ENCODE peak calls at places on chromosome 16, in seven cellular contexts. F, S, E, X, J, R and A are unnamed samples.

GRCh38 chr16:12988071-12988470 is 86.7 kb downstream of the SHISA9 start:
- DNase-seq in R (no peak), E (no peak), S (no peak), X (no peak), J (no peak), F (no peak), A (no peak)

GRCh38 chr16:79656537-79657115 is 56.1 kb upstream of the MAF start:
- DNase-seq in S (no peak), R (no peak), J (no peak), E (no peak), X (no peak), F (no peak), A (no peak)

GRCh38 chr16:50696575-50697420 is 3.4 kb downstream of the NOD2 start:
- DNase-seq in S (no peak), F (peak; percentile 79), E (peak; percentile 75), R (no peak), J (peak; percentile 87), X (peak; percentile 97), A (no peak)

GRCh38 chr16:28845173-28846079 is 722 bp downstream of the TUFM start:
- DNase-seq in F (no peak), E (no peak), J (no peak), X (peak; percentile 70), S (no peak), R (peak; percentile 24), A (no peak)

GRCh38 chr16:47310792-47311211 is 150.1 kb downstream of the ITFG1 start:
- DNase-seq in F (no peak), S (no peak), X (no peak), R (no peak), J (no peak), E (no peak), A (no peak)

GRCh38 chr16:77584205-77584859 is 138.0 kb upstream of the NUDT7 start:
- DNase-seq in F (peak; percentile 50), J (peak; percentile 36), R (peak; percentile 53), E (no peak), S (peak; percentile 21), X (peak; percentile 77), A (peak; percentile 45)

GRCh38 chr16:46706642-46707041 is 17.2 kb downstream of the ORC6 start:
- DNase-seq in S (no peak), R (no peak), F (no peak), J (no peak), X (no peak), E (no peak), A (no peak)

GRCh38 chr16:11743308-11744074 is 834 bp upstream of the TXNDC11 start:
- DNase-seq in X (peak; percentile 85), J (peak; percentile 37), S (no peak), E (no peak), R (no peak), F (no peak), A (peak; percentile 4)

GRCh38 chr16:6573577-6573976 is 759.1 kb upstream of the RBFOX1 start:
- DNase-seq in R (no peak), S (no peak), F (no peak), E (peak; percentile 11), J (peak; percentile 40), X (no peak), A (peak; percentile 69)

GRCh38 chr16:19284207-19284606 is 1.3 kb upstream of the CLEC19A start:
- DNase-seq in E (no peak), X (peak; percentile 96), J (no peak), R (no peak), S (no peak), F (peak; percentile 73), A (no peak)

GRCh38 chr16:60491258-60491657 is 1545.0 kb downstream of the CDH8 start:
- DNase-seq in R (no peak), E (no peak), S (no peak), F (no peak), X (no peak), J (no peak), A (no peak)

GRCh38 chr16:12398029-12398735 is 405.5 kb downstream of the CPPED1 start:
- DNase-seq in R (no peak), J (no peak), S (no peak), F (no peak), E (no peak), X (no peak), A (no peak)

GRCh38 chr16:4091638-4092037 is 24.6 kb downstream of the ADCY9 start:
- DNase-seq in E (no peak), J (no peak), S (no peak), R (no peak), X (no peak), F (no peak), A (no peak)

GRCh38 chr16:70018254-70018653 is 67.1 kb downstream of the CLEC18A start:
- DNase-seq in S (no peak), E (no peak), J (no peak), F (no peak), R (peak; percentile 25), X (peak; percentile 6), A (no peak)

GRCh38 chr16:55367796-55368195 is 43.8 kb downstream of the IRX6 start:
- DNase-seq in E (no peak), S (no peak), F (peak; percentile 28), J (no peak), R (no peak), X (peak; percentile 16), A (no peak)

GRCh38 chr16:1789643-1790045 is 3.9 kb downstream of the IGFALS start:
- DNase-seq in E (peak; percentile 13), R (no peak), S (no peak), X (no peak), J (no peak), F (no peak), A (no peak)

GRCh38 chr16:17062676-17063075 is 408.1 kb downstream of the XYLT1 start:
- DNase-seq in J (no peak), F (no peak), E (no peak), S (no peak), X (no peak), R (no peak), A (no peak)

GRCh38 chr16:86680661-86681439 is 102.5 kb downstream of the FOXL1 start:
- DNase-seq in R (no peak), X (no peak), E (no peak), J (no peak), S (no peak), F (no peak), A (no peak)

GRCh38 chr16:65409505-65409904 is 287.6 kb upstream of the CDH11 start:
- DNase-seq in F (peak; percentile 11), R (no peak), S (no peak), X (peak; percentile 41), E (no peak), J (no peak), A (no peak)

GRCh38 chr16:27430923-27431484 is 29.0 kb downstream of the IL21R start:
- DNase-seq in X (no peak), J (no peak), S (no peak), R (no peak), E (no peak), F (no peak), A (peak; percentile 19)

GRCh38 chr16:73043828-73044493 is 4.0 kb downstream of the ZFHX3 start:
- DNase-seq in E (no peak), S (no peak), F (no peak), R (no peak), J (no peak), X (no peak), A (no peak)
- TF ChIP-seq CTCF in E (no peak), S (no peak), F (no peak), R (no peak), J (no peak), X (no peak), A (no peak)

DNA sequence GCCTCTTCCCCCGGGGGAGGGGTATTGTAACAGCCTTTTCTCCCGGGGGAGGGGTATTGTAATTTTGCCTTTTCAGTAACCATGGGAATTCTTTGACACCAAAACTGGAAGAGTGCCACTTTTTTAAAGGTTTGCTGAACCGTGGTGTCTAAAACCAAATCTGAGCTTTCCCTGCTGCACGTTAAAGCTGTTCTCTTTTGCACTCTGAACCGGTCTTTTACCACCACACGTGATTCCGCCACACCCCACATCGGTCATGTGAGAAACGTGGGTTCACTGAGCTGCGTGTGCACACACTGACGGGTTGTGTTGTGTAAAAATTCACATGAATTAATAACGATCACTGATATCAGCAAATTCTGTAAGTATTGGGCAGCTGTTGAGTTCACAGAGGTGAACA is 9.2 kb upstream of the ACSF3 start:
- DNase-seq in E (no peak), S (no peak), X (no peak), F (no peak), R (no peak), J (no peak), A (no peak)
- TF ChIP-seq CTCF in E (no peak), S (no peak), X (no peak), F (no peak), R (no peak), J (no peak), A (no peak)

GRCh38 chr16:53356478-53357207 is 77.6 kb upstream of the RBL2 start:
- DNase-seq in R (peak; percentile 33), J (no peak), X (no peak), S (no peak), F (no peak), E (no peak), A (peak; percentile 19)
- TF ChIP-seq CTCF in R (no peak), J (no peak), X (no peak), S (no peak), F (no peak), E (no peak), A (no peak)

DNA sequence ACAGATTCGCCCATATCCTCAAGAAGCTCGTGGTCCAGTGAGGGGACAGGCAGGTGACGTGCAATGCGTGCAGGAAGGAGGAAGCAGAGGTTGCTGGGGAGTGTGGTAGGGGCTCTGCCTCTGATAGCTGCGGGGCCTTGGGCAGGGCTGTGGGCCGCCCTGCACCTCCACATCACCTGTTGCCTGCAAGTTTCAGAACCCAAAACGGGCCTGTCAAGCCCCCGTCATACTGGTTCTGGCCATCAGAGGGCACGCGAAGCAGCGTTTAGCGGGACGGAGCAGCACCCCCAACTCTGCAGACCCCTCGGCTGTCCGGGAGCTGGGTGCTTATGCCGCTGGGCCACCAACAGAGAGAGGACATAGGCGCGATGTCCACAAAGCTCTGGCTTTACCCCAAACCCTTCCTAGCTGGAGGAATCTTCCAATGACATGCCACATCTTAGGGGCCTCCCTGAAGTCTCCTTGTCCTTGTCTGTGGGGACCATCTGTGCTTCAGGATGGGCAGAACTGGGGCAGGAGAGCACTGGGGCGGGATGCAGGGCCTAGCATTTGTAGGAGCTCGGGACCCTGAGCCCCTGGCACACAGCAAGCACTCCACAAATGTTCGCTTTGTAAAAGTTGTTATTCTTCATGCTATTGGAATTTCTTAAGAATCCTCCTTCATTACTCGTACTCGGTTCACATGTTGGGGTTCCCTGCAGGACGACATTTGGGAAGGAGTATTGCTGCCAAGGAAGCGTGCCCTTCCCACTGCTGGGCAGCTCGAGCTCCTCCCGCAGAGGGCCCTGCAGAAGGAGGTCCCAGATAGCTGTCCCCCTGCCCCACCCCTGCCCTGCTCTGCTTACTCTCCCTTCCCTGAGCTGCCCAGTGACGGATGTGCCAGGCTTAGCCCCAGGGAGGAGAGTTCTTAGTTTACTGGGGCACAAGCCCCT is 64.3 kb downstream of the CNGB1 start:
- DNase-seq in E (peak; percentile 25), S (no peak), X (no peak), J (no peak), F (no peak), R (peak; percentile 74), A (peak; percentile 23)
- TF ChIP-seq CTCF in E (peak; percentile 47), S (peak; percentile 57), X (peak; percentile 76), J (peak; percentile 34), F (peak; percentile 68), R (peak; percentile 40), A (peak; percentile 33)